ENCODE peak calls at places on chromosome 5, in four cellular contexts. One of them, this sample, is unnamed.

GRCh38 chr5:164296603-164297080 is 791.2 kb downstream of the MAT2B start:
- DNase-seq in A549: no peak
- DNase-seq in HepG2: no peak
- DNase-seq in K562: peak; percentile 8
- DNase-seq in this sample: peak; percentile 73

GRCh38 chr5:148844433-148845279 is 18.2 kb downstream of the ADRB2 start:
- DNase-seq in A549: no peak
- DNase-seq in HepG2: no peak
- DNase-seq in K562: no peak
- DNase-seq in this sample: no peak

GRCh38 chr5:140005145-140005591 is 37.9 kb downstream of the NRG2 start:
- DNase-seq in A549: no peak
- DNase-seq in HepG2: no peak
- DNase-seq in K562: no peak
- DNase-seq in this sample: no peak

GRCh38 chr5:173969167-173970049 is 19.6 kb upstream of the C5orf47 start:
- DNase-seq in A549: peak; percentile 93
- DNase-seq in HepG2: peak; percentile 97
- DNase-seq in K562: peak; percentile 31
- DNase-seq in this sample: no peak

GRCh38 chr5:59124983-59125960 is 542.4 kb downstream of the RAB3C start:
- DNase-seq in A549: no peak
- DNase-seq in HepG2: no peak
- DNase-seq in K562: no peak
- DNase-seq in this sample: peak; percentile 17

GRCh38 chr5:122463221-122463620 is 151.2 kb downstream of the SNCAIP start:
- DNase-seq in A549: no peak
- DNase-seq in HepG2: no peak
- DNase-seq in K562: no peak
- DNase-seq in this sample: no peak

GRCh38 chr5:132256086-132256782 is 1.3 kb upstream of the PDLIM4 start:
- DNase-seq in A549: no peak
- DNase-seq in HepG2: no peak
- DNase-seq in K562: no peak
- DNase-seq in this sample: no peak

GRCh38 chr5:168312606-168313297 is 21.3 kb downstream of the WWC1 start:
- DNase-seq in A549: no peak
- DNase-seq in HepG2: no peak
- DNase-seq in K562: no peak
- DNase-seq in this sample: no peak

GRCh38 chr5:154829589-154830218 is 20.7 kb downstream of the FAXDC2 start:
- DNase-seq in A549: no peak
- DNase-seq in HepG2: no peak
- DNase-seq in K562: no peak
- DNase-seq in this sample: no peak

GRCh38 chr5:145666591-145666990 is 168.6 kb downstream of the PRELID2 start:
- DNase-seq in A549: no peak
- DNase-seq in HepG2: no peak
- DNase-seq in K562: no peak
- DNase-seq in this sample: no peak

GRCh38 chr5:181167814-181168488 is 20.6 kb downstream of the OR2V2 start:
- DNase-seq in A549: no peak
- DNase-seq in HepG2: no peak
- DNase-seq in K562: peak; percentile 79
- DNase-seq in this sample: peak; percentile 90

GRCh38 chr5:66134407-66134843 is 9.7 kb upstream of the SREK1 start:
- DNase-seq in A549: no peak
- DNase-seq in HepG2: no peak
- DNase-seq in K562: no peak
- DNase-seq in this sample: no peak

GRCh38 chr5:140628711-140629110 is 4.3 kb downstream of the CD14 start:
- DNase-seq in A549: no peak
- DNase-seq in HepG2: no peak
- DNase-seq in K562: no peak
- DNase-seq in this sample: no peak

GRCh38 chr5:2125163-2125900 is 242.6 kb upstream of the IRX4 start:
- DNase-seq in A549: no peak
- DNase-seq in HepG2: no peak
- DNase-seq in K562: no peak
- DNase-seq in this sample: no peak

GRCh38 chr5:169173372-169173771 is 127.6 kb downstream of the SLIT3 start:
- DNase-seq in A549: no peak
- DNase-seq in HepG2: no peak
- DNase-seq in K562: no peak
- DNase-seq in this sample: no peak

GRCh38 chr5:109739741-109740140 is 50.0 kb downstream of the MAN2A1 start:
- DNase-seq in A549: no peak
- DNase-seq in HepG2: no peak
- DNase-seq in K562: no peak
- DNase-seq in this sample: peak; percentile 21

GRCh38 chr5:94218374-94218773 is 400.0 kb downstream of the KIAA0825 start:
- DNase-seq in A549: no peak
- DNase-seq in HepG2: peak; percentile 21
- DNase-seq in K562: no peak
- DNase-seq in this sample: no peak

GRCh38 chr5:147509710-147510651 is at the start of gene DPYSL3:
- DNase-seq in A549: peak; percentile 13
- DNase-seq in HepG2: no peak
- DNase-seq in K562: no peak
- DNase-seq in this sample: peak; percentile 85

GRCh38 chr5:80414113-80414512 is 6.2 kb downstream of the ZFYVE16 start:
- DNase-seq in A549: no peak
- DNase-seq in HepG2: no peak
- DNase-seq in K562: no peak
- DNase-seq in this sample: no peak

GRCh38 chr5:42360061-42360460 is 63.2 kb upstream of the GHR start:
- DNase-seq in A549: no peak
- DNase-seq in HepG2: no peak
- DNase-seq in K562: no peak
- DNase-seq in this sample: no peak

GRCh38 chr5:16418471-16418922 is 47.1 kb downstream of the ZNF622 start:
- DNase-seq in A549: no peak
- DNase-seq in HepG2: no peak
- DNase-seq in K562: peak; percentile 92
- DNase-seq in this sample: no peak

GRCh38 chr5:173228107-173228506 is 6.9 kb downstream of the NKX2-5 start:
- DNase-seq in A549: no peak
- DNase-seq in HepG2: no peak
- DNase-seq in K562: no peak
- DNase-seq in this sample: no peak

GRCh38 chr5:127757576-127757975 is 54.4 kb downstream of the CCDC192 start:
- DNase-seq in A549: peak; percentile 59
- DNase-seq in HepG2: no peak
- DNase-seq in K562: peak; percentile 21
- DNase-seq in this sample: no peak

GRCh38 chr5:168656633-168657032 is 77.5 kb upstream of the PANK3 start:
- DNase-seq in A549: no peak
- DNase-seq in HepG2: no peak
- DNase-seq in K562: no peak
- DNase-seq in this sample: no peak

GRCh38 chr5:178361657-178362445 is 129.2 kb upstream of the PHYKPL start:
- DNase-seq in A549: no peak
- DNase-seq in HepG2: no peak
- DNase-seq in K562: no peak
- DNase-seq in this sample: no peak

GRCh38 chr5:8410618-8411017 is 541.7 kb downstream of the MTRR start:
- DNase-seq in A549: no peak
- DNase-seq in HepG2: no peak
- DNase-seq in K562: no peak
- DNase-seq in this sample: no peak

GRCh38 chr5:20660588-20660987 is 672.6 kb upstream of the CDH18 start:
- DNase-seq in A549: no peak
- DNase-seq in HepG2: no peak
- DNase-seq in K562: no peak
- DNase-seq in this sample: no peak

DNA sequence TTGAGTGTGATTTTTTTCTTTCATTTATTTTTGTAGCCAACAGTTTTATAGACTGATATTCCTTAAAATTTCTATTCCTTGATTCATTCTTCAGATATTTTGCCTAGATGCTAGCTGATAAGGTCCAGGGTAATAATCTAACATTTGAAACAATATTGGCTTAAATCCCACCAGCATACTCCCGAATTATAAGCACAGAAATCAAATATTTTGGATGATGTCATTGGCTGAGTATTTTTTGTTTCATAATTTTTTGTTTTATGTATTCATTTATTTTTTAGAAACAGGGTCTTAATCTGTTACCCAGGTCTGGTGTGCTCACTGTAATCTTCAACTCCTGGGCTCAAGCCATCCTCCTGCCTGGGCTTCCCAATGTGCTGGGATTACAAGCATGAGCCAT is 88.4 kb downstream of the ISL1 start:
- DNase-seq in A549: no peak
- DNase-seq in HepG2: no peak
- DNase-seq in K562: no peak
- DNase-seq in this sample: no peak
- TF ChIP-seq HMGXB4 in A549: no peak
- TF ChIP-seq HMGXB4 in HepG2: no peak
- TF ChIP-seq HMGXB4 in K562: no peak
- TF ChIP-seq HMGXB4 in this sample: no peak

DNA sequence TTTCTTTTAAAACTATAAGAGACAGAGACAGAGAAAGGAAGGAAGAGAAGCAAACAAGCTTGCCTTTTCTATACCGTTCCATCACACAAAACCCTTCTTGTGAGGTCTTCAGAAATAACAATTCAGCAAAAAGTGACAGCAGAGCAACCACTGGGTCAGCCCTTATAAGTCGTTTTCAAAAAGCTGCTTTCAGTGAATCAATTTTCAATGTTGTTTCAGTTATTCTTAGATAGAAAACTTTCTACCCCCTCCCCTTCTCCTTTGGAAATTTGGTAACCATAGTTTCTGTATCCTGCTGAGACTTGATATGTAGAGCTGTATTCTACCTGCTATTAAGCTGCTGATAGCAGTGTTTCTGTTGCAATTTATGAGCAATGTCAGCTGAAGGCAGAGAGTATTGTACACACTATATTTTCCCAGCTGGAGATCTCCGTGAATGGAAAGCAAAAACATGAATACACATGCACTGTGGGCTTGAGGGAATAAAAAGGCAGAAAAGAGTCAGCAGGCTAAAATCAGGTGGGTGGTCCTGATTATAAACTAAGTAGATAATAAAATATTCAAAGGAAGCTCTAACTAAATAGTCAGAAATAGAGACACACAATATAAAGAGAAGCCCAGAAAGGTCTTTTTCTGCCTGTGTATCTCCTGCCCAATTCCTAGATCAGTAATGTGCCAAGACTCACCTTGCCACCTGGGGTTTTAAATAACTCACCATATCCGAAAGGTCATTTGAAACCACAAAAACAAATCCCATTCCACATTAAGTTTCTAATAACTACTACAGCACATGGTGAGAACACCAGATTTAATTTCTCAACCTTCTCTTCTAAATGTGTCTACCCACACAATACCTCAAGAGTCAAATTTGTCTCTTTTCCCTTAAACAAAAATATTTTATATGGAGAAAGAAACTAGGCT is 75.5 kb downstream of the ZNF608 start:
- DNase-seq in A549: no peak
- DNase-seq in HepG2: no peak
- DNase-seq in K562: no peak
- DNase-seq in this sample: no peak
- TF ChIP-seq HMGXB4 in A549: no peak
- TF ChIP-seq HMGXB4 in HepG2: no peak
- TF ChIP-seq HMGXB4 in K562: no peak
- TF ChIP-seq HMGXB4 in this sample: no peak

GRCh38 chr5:56415356-56415765 is 182.2 kb upstream of the ANKRD55 start:
- DNase-seq in A549: no peak
- DNase-seq in HepG2: no peak
- DNase-seq in K562: peak; percentile 56
- DNase-seq in this sample: no peak
- TF ChIP-seq HMGXB4 in A549: no peak
- TF ChIP-seq HMGXB4 in HepG2: no peak
- TF ChIP-seq HMGXB4 in K562: no peak
- TF ChIP-seq HMGXB4 in this sample: no peak

GRCh38 chr5:158543539-158544387 is 556.0 kb downstream of the EBF1 start:
- DNase-seq in A549: no peak
- DNase-seq in HepG2: no peak
- DNase-seq in K562: no peak
- DNase-seq in this sample: no peak

GRCh38 chr5:158544388-158545339 is 555.1 kb downstream of the EBF1 start:
- DNase-seq in A549: no peak
- DNase-seq in HepG2: no peak
- DNase-seq in K562: no peak
- DNase-seq in this sample: no peak

GRCh38 chr5:158538506-158539074 is 561.1 kb downstream of the EBF1 start:
- DNase-seq in A549: no peak
- DNase-seq in HepG2: no peak
- DNase-seq in K562: no peak
- DNase-seq in this sample: peak; percentile 18

GRCh38 chr5:158537343-158537742 is 562.4 kb downstream of the EBF1 start:
- DNase-seq in A549: no peak
- DNase-seq in HepG2: no peak
- DNase-seq in K562: no peak
- DNase-seq in this sample: peak; percentile 11

GRCh38 chr5:158541535-158541934 is 558.2 kb downstream of the EBF1 start:
- DNase-seq in A549: no peak
- DNase-seq in HepG2: no peak
- DNase-seq in K562: no peak
- DNase-seq in this sample: no peak
- TF ChIP-seq HMGXB4 in A549: no peak
- TF ChIP-seq HMGXB4 in HepG2: no peak
- TF ChIP-seq HMGXB4 in K562: no peak
- TF ChIP-seq HMGXB4 in this sample: no peak

GRCh38 chr5:143824851-143825720 is 13.1 kb downstream of the HMHB1 start:
- DNase-seq in A549: peak; percentile 69
- DNase-seq in HepG2: peak; percentile 68
- DNase-seq in K562: peak; percentile 78
- DNase-seq in this sample: peak; percentile 92
- TF ChIP-seq HMGXB4 in A549: no peak
- TF ChIP-seq HMGXB4 in HepG2: no peak
- TF ChIP-seq HMGXB4 in K562: no peak
- TF ChIP-seq HMGXB4 in this sample: no peak

GRCh38 chr5:102678267-102679058 is 76.6 kb upstream of the PAM start:
- DNase-seq in A549: no peak
- DNase-seq in HepG2: no peak
- DNase-seq in K562: no peak
- DNase-seq in this sample: no peak
- TF ChIP-seq HMGXB4 in A549: no peak
- TF ChIP-seq HMGXB4 in HepG2: no peak
- TF ChIP-seq HMGXB4 in K562: no peak
- TF ChIP-seq HMGXB4 in this sample: no peak

GRCh38 chr5:62502456-62503101 is 76.0 kb upstream of the LRRC70 start:
- DNase-seq in A549: no peak
- DNase-seq in HepG2: no peak
- DNase-seq in K562: no peak
- DNase-seq in this sample: no peak
- TF ChIP-seq HMGXB4 in A549: no peak
- TF ChIP-seq HMGXB4 in HepG2: no peak
- TF ChIP-seq HMGXB4 in K562: no peak
- TF ChIP-seq HMGXB4 in this sample: no peak

GRCh38 chr5:126597156-126597555 is 2.1 kb upstream of the ALDH7A1 start:
- DNase-seq in A549: peak; percentile 12
- DNase-seq in HepG2: peak; percentile 83
- DNase-seq in K562: no peak
- DNase-seq in this sample: no peak
- TF ChIP-seq HMGXB4 in A549: no peak
- TF ChIP-seq HMGXB4 in HepG2: no peak
- TF ChIP-seq HMGXB4 in K562: no peak
- TF ChIP-seq HMGXB4 in this sample: no peak

This sample was measured in WTC11.